ENCODE peak calls at places on chromosomes 12 and 14, in six cellular contexts. T is astrocyte of the spinal cord, O is esophagus muscularis mucosa, L is epithelial cell of esophagus, M is AG04450, R is psoas muscle. U is an unnamed sample.

GRCh38 chr12:48996794-48997718 is 2.1 kb downstream of the DDN start:
- DNase-seq in T (peak), O (peak), L (peak), M (no peak), R (peak), U (no peak)

GRCh38 chr12:41418586-41418985 is 230.5 kb downstream of the PDZRN4 start:
- DNase-seq in T (no peak), O (no peak), L (no peak), M (no peak), R (no peak), U (no peak)

GRCh38 chr12:47549258-47549657 is 156.6 kb downstream of the RPAP3 start:
- DNase-seq in T (no peak), O (peak), L (peak), M (no peak), R (no peak), U (no peak)

GRCh38 chr12:20150835-20151234 is 217.5 kb upstream of the PDE3A start:
- DNase-seq in T (no peak), O (no peak), L (no peak), M (no peak), R (no peak), U (no peak)

GRCh38 chr12:100993916-100994315 is 199.3 kb downstream of the ANO4 start:
- DNase-seq in T (no peak), O (no peak), L (no peak), M (no peak), R (no peak), U (no peak)

GRCh38 chr14:20757963-20758362 is 10.2 kb upstream of the EDDM3B start:
- DNase-seq in T (no peak), O (no peak), L (no peak), M (no peak), R (no peak), U (no peak)

GRCh38 chr12:84201976-84202375 is 710.6 kb downstream of the SLC6A15 start:
- DNase-seq in T (no peak), O (no peak), L (no peak), M (no peak), R (no peak), U (no peak)

GRCh38 chr12:130934753-130935152 is 19.0 kb upstream of the ADGRD1 start:
- DNase-seq in T (no peak), O (peak), L (no peak), M (no peak), R (no peak), U (no peak)

GRCh38 chr12:21502164-21502496 is 541 bp downstream of the GOLT1B start:
- DNase-seq in T (peak), O (no peak), L (peak), M (no peak), R (no peak), U (no peak)

GRCh38 chr12:92953747-92954146 is 24.7 kb upstream of the EEA1 start:
- DNase-seq in T (no peak), O (no peak), L (no peak), M (no peak), R (no peak), U (no peak)

GRCh38 chr12:131714759-131715158 is 3.9 kb downstream of the SFSWAP start:
- DNase-seq in T (no peak), O (peak), L (no peak), M (no peak), R (no peak), U (no peak)

GRCh38 chr14:102764220-102764671 is 13.0 kb upstream of the TRAF3 start:
- DNase-seq in T (no peak), O (no peak), L (no peak), M (no peak), R (no peak), U (no peak)

GRCh38 chr14:74945852-74946658 is 9.3 kb downstream of the PGF start:
- DNase-seq in T (peak), O (no peak), L (peak), M (no peak), R (peak), U (no peak)

GRCh38 chr12:1436996-1437395 is 157.4 kb downstream of the FBXL14 start:
- DNase-seq in T (no peak), O (no peak), L (no peak), M (no peak), R (no peak), U (no peak)

GRCh38 chr14:23101986-23102625 is 2.7 kb downstream of the CIROP start:
- DNase-seq in T (no peak), O (no peak), L (no peak), M (no peak), R (no peak), U (no peak)

GRCh38 chr14:102711207-102711606 is 66.0 kb upstream of the TRAF3 start:
- DNase-seq in T (no peak), O (no peak), L (no peak), M (no peak), R (no peak), U (no peak)

GRCh38 chr12:10111451-10111850 is 12.7 kb upstream of the CLEC1A start:
- DNase-seq in T (no peak), O (no peak), L (no peak), M (no peak), R (no peak), U (no peak)

GRCh38 chr14:51616724-51617409 is 34.8 kb upstream of the FRMD6 start:
- DNase-seq in T (peak), O (no peak), L (peak), M (peak), R (no peak), U (peak)

GRCh38 chr12:903055-903454 is 46.4 kb downstream of the RAD52 start:
- DNase-seq in T (no peak), O (no peak), L (no peak), M (no peak), R (no peak), U (no peak)

GRCh38 chr12:10170199-10170598 is 1.7 kb downstream of the OLR1 start:
- DNase-seq in T (no peak), O (no peak), L (peak), M (no peak), R (no peak), U (no peak)

GRCh38 chr12:80763874-80764273 is 47.2 kb downstream of the MYF5 start:
- DNase-seq in T (peak), O (no peak), L (peak), M (no peak), R (no peak), U (no peak)

GRCh38 chr12:123227581-123228258 is 5.2 kb downstream of the MPHOSPH9 start:
- DNase-seq in T (no peak), O (no peak), L (no peak), M (no peak), R (no peak), U (no peak)

GRCh38 chr14:75711796-75712211 is 50.8 kb downstream of the TTLL5 start:
- DNase-seq in T (peak), O (no peak), L (peak), M (peak), R (peak), U (peak)

GRCh38 chr14:99625476-99625875 is 19.5 kb upstream of the HHIPL1 start:
- DNase-seq in T (no peak), O (no peak), L (no peak), M (no peak), R (no peak), U (no peak)

GRCh38 chr12:6383572-6384498 is at the start of gene LTBR:
- DNase-seq in T (peak), O (peak), L (peak), M (peak), R (peak), U (peak)

GRCh38 chr14:86015916-86016315 is 486.0 kb downstream of the FLRT2 start:
- DNase-seq in T (peak), O (no peak), L (no peak), M (no peak), R (no peak), U (no peak)

GRCh38 chr12:27711312-27711682 is 665 bp downstream of the MRPS35 start:
- DNase-seq in T (peak), O (no peak), L (peak), M (no peak), R (no peak), U (no peak)

GRCh38 chr12:90064759-90065158 is 356.1 kb upstream of the ATP2B1 start:
- DNase-seq in T (no peak), O (no peak), L (no peak), M (no peak), R (no peak), U (no peak)

GRCh38 chr12:114711689-114712152 is 27.7 kb upstream of the TBX3 start:
- DNase-seq in T (no peak), O (no peak), L (peak), M (no peak), R (no peak), U (no peak)

GRCh38 chr14:94701854-94702370 is 68.0 kb downstream of the GSC start:
- DNase-seq in T (no peak), O (no peak), L (no peak), M (no peak), R (no peak), U (no peak)

GRCh38 chr12:95418142-95418541 is 55.8 kb upstream of the METAP2 start:
- DNase-seq in T (no peak), O (no peak), L (no peak), M (no peak), R (no peak), U (no peak)

GRCh38 chr12:9032202-9032964 is 43.0 kb downstream of the KLRG1 start:
- DNase-seq in T (no peak), O (no peak), L (peak), M (no peak), R (no peak), U (no peak)

GRCh38 chr14:74941676-74942097 is 13.7 kb downstream of the PGF start:
- DNase-seq in T (no peak), O (no peak), L (peak), M (no peak), R (peak), U (no peak)

GRCh38 chr14:65079201-65079600 is 23.1 kb downstream of the MAX start:
- DNase-seq in T (no peak), O (no peak), L (no peak), M (no peak), R (no peak), U (no peak)

GRCh38 chr14:94386085-94387031 is 2.0 kb downstream of the SERPINA1 start:
- DNase-seq in T (no peak), O (no peak), L (no peak), M (no peak), R (no peak), U (no peak)

GRCh38 chr12:31393004-31393550 is 67.1 kb upstream of the SINHCAF start:
- DNase-seq in T (no peak), O (no peak), L (no peak), M (no peak), R (no peak), U (no peak)

GRCh38 chr12:90515199-90516175 is 439.5 kb downstream of the CCER1 start:
- DNase-seq in T (no peak), O (no peak), L (no peak), M (no peak), R (no peak), U (no peak)

GRCh38 chr14:54877015-54877702 is 25.5 kb downstream of the GCH1 start:
- DNase-seq in T (no peak), O (peak), L (no peak), M (no peak), R (no peak), U (no peak)

GRCh38 chr12:48001426-48002178 is 2.7 kb downstream of the COL2A1 start:
- DNase-seq in T (peak), O (no peak), L (peak), M (no peak), R (peak), U (no peak)

DNA sequence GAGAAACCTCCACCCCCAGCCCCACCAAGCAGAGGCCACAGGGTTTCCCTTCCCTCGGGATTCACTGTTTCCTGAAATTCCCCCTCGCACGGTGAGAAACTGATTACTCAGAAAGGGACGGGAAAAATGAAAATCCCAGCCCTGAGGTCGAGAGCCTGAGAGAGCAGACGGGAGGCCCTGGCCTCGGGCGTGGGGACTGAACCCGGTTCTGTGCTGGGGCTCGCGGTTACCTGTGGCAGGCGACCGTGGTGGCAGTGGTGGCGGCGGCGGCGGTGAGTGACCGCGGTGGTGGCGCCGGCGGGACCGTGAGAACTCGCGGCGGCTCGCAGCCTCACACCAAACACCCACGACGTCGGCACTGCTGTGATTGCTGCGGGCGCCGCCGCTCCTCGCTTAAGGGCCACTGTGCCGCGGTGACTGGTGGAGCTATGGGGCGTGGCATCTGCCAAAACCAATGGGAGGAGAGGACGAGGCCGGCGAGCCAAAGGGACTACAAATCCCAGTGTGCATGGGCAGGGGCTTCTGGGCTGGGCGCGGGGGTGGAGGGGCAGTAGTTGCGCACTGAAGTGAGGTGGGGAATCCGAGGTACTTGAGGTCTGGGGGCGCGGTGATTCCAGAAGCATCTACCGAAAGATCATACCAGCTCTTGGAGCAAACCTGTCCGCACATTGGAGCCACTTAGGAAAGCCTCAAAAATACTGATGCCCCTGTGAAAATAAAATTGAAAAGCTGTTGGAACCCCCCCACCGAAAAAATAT is at the start of gene LGMN:
- DNase-seq in T (peak), O (peak), L (peak), M (peak), R (peak), U (peak)
- TF ChIP-seq CTCF in T (no peak), O (no peak), L (no peak), M (no peak), R (no peak), U (no peak)

GRCh38 chr12:54352891-54353874 is 11.1 kb downstream of the GPR84 start:
- DNase-seq in T (peak), O (no peak), L (no peak), M (no peak), R (no peak), U (no peak)

GRCh38 chr12:54349031-54349430 is 15.3 kb downstream of the GPR84 start:
- DNase-seq in T (no peak), O (no peak), L (no peak), M (no peak), R (no peak), U (no peak)

GRCh38 chr12:54350743-54351142 is 13.5 kb downstream of the GPR84 start:
- DNase-seq in T (no peak), O (no peak), L (no peak), M (no peak), R (no peak), U (no peak)

GRCh38 chr12:54349658-54350057 is 14.6 kb downstream of the GPR84 start:
- DNase-seq in T (no peak), O (no peak), L (no peak), M (no peak), R (no peak), U (no peak)

GRCh38 chr12:54352022-54352531 is 12.2 kb downstream of the GPR84 start:
- DNase-seq in T (peak), O (no peak), L (no peak), M (no peak), R (peak), U (peak)
- H3K4me3 ChIP-seq in T (no peak), O (peak), L (no peak), M (peak), R (peak), U (no peak)

DNA sequence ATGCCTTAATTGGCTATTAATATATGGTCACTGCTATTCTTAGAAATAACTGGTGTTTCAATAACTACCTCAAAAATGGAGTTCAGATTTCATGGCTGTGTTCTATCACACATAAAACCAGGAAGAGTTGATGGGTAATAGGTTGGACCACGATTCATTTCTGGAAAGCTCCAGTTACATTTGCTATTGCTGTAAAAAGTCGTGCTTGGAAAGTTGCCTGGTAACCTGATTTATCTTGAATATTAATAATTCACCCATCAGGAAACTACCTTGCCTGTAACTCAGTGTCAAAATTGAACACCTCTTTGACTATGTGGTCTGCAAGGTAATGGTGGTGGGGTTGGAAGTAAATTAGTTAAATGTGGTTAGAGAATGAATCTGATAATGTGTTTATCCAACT is 104.7 kb upstream of the IFNG-AS1 start:
- DNase-seq in T (no peak), O (no peak), L (no peak), M (no peak), R (no peak), U (no peak)
- TF ChIP-seq CTCF in T (no peak), O (no peak), L (no peak), M (no peak), R (no peak), U (no peak)

DNA sequence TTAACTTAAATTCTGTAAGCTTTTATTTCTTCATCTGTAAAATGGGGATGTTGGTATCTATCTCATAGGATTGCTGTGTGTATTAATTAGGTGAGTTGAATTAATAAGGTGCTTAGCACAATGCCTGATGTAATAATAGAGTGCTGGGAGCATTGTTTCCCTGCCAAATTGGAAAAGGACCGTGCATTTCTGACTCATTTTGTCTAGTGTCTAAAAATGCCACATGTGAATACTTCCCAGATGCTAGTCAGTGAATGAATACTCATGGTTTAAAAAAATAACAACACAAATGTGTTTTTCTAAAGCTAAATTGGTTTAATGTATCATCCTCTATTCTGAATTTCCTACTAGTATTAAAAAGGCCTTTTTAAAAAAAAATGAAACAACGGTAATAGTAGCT is 45.4 kb upstream of the NEDD1 start:
- DNase-seq in T (peak), O (no peak), L (no peak), M (no peak), R (no peak), U (no peak)
- H3K4me3 ChIP-seq in T (no peak), O (no peak), L (no peak), M (no peak), R (no peak), U (no peak)

GRCh38 chr12:56645717-56646446 is at the start of gene ATP5F1B:
- DNase-seq in T (peak), O (peak), L (peak), M (peak), R (peak), U (peak)
- TF ChIP-seq CTCF in T (no peak), O (peak), L (no peak), M (no peak), R (no peak), U (no peak)

GRCh38 chr12:70267550-70267949 is 24.3 kb downstream of the CNOT2 start:
- DNase-seq in T (peak), O (no peak), L (peak), M (peak), R (no peak), U (no peak)
- H3K4me3 ChIP-seq in T (no peak), O (no peak), L (no peak), M (no peak), R (no peak), U (no peak)

DNA sequence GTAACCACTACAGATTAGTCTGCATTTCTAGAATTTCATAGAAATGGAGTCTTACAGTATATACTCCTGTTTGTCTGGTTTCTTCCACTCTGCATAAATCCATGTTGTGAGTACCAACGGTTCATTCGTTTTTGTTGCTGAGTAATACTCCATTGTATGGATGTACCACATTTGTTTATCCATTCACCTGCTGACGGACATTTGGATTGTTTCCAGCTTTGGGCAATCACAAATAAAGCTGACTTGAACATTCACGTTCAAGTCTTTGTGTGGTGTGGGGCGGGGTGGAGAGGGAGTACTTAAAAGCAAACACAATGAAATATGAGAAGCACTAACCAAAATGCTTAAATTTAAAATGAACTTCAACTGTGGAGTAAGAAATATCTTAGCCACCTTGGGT is 7.1 kb downstream of the HECTD4 start:
- DNase-seq in T (no peak), O (no peak), L (peak), M (no peak), R (no peak), U (no peak)
- TF ChIP-seq CTCF in T (no peak), O (no peak), L (no peak), M (no peak), R (no peak), U (no peak)

GRCh38 chr12:111430418-111431353 is 25.0 kb downstream of the SH2B3 start:
- DNase-seq in T (no peak), O (no peak), L (no peak), M (no peak), R (no peak), U (no peak)
- H3K4me3 ChIP-seq in T (no peak), O (no peak), L (no peak), M (no peak), R (peak), U (no peak)

DNA sequence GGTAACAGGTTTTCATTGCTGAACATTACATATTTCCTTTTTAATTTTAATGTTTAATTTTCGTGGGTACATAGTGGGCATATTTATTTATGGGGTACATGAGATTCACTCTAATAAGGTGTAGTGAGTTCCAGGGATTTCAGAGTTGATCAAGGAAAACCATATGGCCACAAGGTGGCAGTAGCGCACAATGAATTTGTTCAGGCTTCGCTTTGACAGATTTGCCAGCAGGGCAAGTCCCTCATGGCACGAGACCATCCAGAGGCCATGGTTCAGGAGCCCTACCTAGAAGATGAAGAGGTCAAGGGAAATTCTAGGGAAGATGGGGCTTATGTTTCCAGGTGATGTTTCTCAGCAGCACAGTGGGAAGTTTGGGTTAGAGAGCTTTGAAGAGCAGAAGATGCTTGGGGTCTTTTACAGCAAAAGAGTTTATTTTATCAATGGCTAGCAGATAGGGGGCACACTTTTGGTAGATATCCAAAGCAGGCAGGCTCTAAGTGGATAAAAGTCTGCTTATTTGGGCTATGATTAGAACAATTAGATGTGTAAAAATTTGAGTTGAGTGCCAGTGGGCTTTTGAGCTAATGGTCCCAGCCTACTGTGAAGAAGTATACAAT is 1004.4 kb downstream of the AACS start:
- DNase-seq in T (peak), O (no peak), L (peak), M (no peak), R (no peak), U (no peak)
- TF ChIP-seq CTCF in T (peak), O (no peak), L (peak), M (peak), R (peak), U (peak)

U was measured in kidney epithelial cell.